ENCODE peak calls at places on chromosomes 11 and 22, in seven cellular contexts. One of them, this sample, is unnamed.

GRCh38 chr22:25645964-25646363 is 81.5 kb downstream of the GRK3 start:
- DNase-seq in GM23338: no peak
- DNase-seq in pancreas: no peak
- DNase-seq in A549: no peak
- DNase-seq in PC-3: peak; percentile 31
- DNase-seq in tibial artery: no peak
- DNase-seq in cardiac muscle cell: no peak
- DNase-seq in this sample: peak; percentile 58

GRCh38 chr22:44413211-44413610 is 84.8 kb downstream of the RTL6 start:
- DNase-seq in pancreas: no peak
- DNase-seq in A549: no peak
- DNase-seq in cardiac muscle cell: no peak
- DNase-seq in GM23338: no peak
- DNase-seq in tibial artery: peak; percentile 9
- DNase-seq in PC-3: no peak
- DNase-seq in this sample: no peak

GRCh38 chr11:10305262-10305963 is 540 bp downstream of the ADM start:
- DNase-seq in PC-3: peak; percentile 36
- DNase-seq in tibial artery: peak; percentile 73
- DNase-seq in GM23338: peak; percentile 51
- DNase-seq in pancreas: no peak
- DNase-seq in A549: peak; percentile 52
- DNase-seq in cardiac muscle cell: peak; percentile 51
- DNase-seq in this sample: peak; percentile 56

GRCh38 chr11:109785714-109786113 is 307.5 kb upstream of the ZC3H12C start:
- DNase-seq in PC-3: peak; percentile 24
- DNase-seq in cardiac muscle cell: peak; percentile 12
- DNase-seq in tibial artery: no peak
- DNase-seq in A549: no peak
- DNase-seq in pancreas: no peak
- DNase-seq in GM23338: no peak
- DNase-seq in this sample: no peak

GRCh38 chr22:37244922-37245722 is 1.1 kb upstream of the RAC2 start:
- DNase-seq in GM23338: no peak
- DNase-seq in PC-3: no peak
- DNase-seq in pancreas: no peak
- DNase-seq in tibial artery: no peak
- DNase-seq in cardiac muscle cell: no peak
- DNase-seq in A549: no peak
- DNase-seq in this sample: no peak

GRCh38 chr11:115078461-115079438 is 400.4 kb downstream of the NXPE2 start:
- DNase-seq in pancreas: no peak
- DNase-seq in PC-3: no peak
- DNase-seq in tibial artery: no peak
- DNase-seq in GM23338: no peak
- DNase-seq in A549: no peak
- DNase-seq in cardiac muscle cell: no peak
- DNase-seq in this sample: no peak

GRCh38 chr11:11499300-11499699 is 122.5 kb downstream of the GALNT18 start:
- DNase-seq in tibial artery: no peak
- DNase-seq in A549: no peak
- DNase-seq in PC-3: no peak
- DNase-seq in GM23338: no peak
- DNase-seq in pancreas: no peak
- DNase-seq in cardiac muscle cell: no peak
- DNase-seq in this sample: no peak

GRCh38 chr22:28882545-28882877 is 861 bp upstream of the ZNRF3 start:
- DNase-seq in A549: no peak
- DNase-seq in PC-3: no peak
- DNase-seq in tibial artery: no peak
- DNase-seq in pancreas: no peak
- DNase-seq in GM23338: peak; percentile 28
- DNase-seq in cardiac muscle cell: peak; percentile 59
- DNase-seq in this sample: no peak

GRCh38 chr11:103326070-103326794 is 217.0 kb downstream of the DYNC2H1 start:
- DNase-seq in A549: peak; percentile 63
- DNase-seq in pancreas: peak; percentile 42
- DNase-seq in tibial artery: peak; percentile 62
- DNase-seq in cardiac muscle cell: peak; percentile 89
- DNase-seq in PC-3: peak; percentile 92
- DNase-seq in GM23338: peak; percentile 89
- DNase-seq in this sample: peak; percentile 51

GRCh38 chr22:24474221-24474620 is 20.9 kb upstream of the UPB1 start:
- DNase-seq in tibial artery: no peak
- DNase-seq in cardiac muscle cell: peak; percentile 88
- DNase-seq in GM23338: no peak
- DNase-seq in PC-3: peak; percentile 84
- DNase-seq in pancreas: no peak
- DNase-seq in A549: peak; percentile 36
- DNase-seq in this sample: peak; percentile 66

GRCh38 chr11:9489366-9489765 is 28.6 kb downstream of the ZNF143 start:
- DNase-seq in A549: no peak
- DNase-seq in cardiac muscle cell: peak; percentile 25
- DNase-seq in PC-3: peak; percentile 36
- DNase-seq in GM23338: no peak
- DNase-seq in pancreas: no peak
- DNase-seq in tibial artery: no peak
- DNase-seq in this sample: peak; percentile 5

GRCh38 chr11:11381471-11382100 is 28.5 kb upstream of the CSNK2A3 start:
- DNase-seq in pancreas: no peak
- DNase-seq in cardiac muscle cell: no peak
- DNase-seq in tibial artery: no peak
- DNase-seq in GM23338: no peak
- DNase-seq in PC-3: no peak
- DNase-seq in A549: no peak
- DNase-seq in this sample: no peak

GRCh38 chr11:33970984-33971466 is 79.1 kb upstream of the LMO2 start:
- DNase-seq in pancreas: peak; percentile 38
- DNase-seq in tibial artery: no peak
- DNase-seq in cardiac muscle cell: peak; percentile 77
- DNase-seq in GM23338: peak; percentile 81
- DNase-seq in PC-3: peak; percentile 69
- DNase-seq in A549: peak; percentile 66
- DNase-seq in this sample: peak; percentile 42

GRCh38 chr11:1174441-1175370 is 17.0 kb downstream of the MUC5AC start:
- DNase-seq in PC-3: no peak
- DNase-seq in pancreas: no peak
- DNase-seq in tibial artery: no peak
- DNase-seq in GM23338: no peak
- DNase-seq in cardiac muscle cell: no peak
- DNase-seq in A549: no peak
- DNase-seq in this sample: no peak

GRCh38 chr11:75474878-75475766 is 42.1 kb upstream of the KLHL35 start:
- DNase-seq in cardiac muscle cell: peak; percentile 85
- DNase-seq in tibial artery: no peak
- DNase-seq in A549: peak; percentile 32
- DNase-seq in GM23338: peak; percentile 95
- DNase-seq in PC-3: no peak
- DNase-seq in pancreas: no peak
- DNase-seq in this sample: no peak

GRCh38 chr11:66068923-66069714 is 953 bp upstream of the PACS1 start:
- DNase-seq in A549: peak; percentile 81
- DNase-seq in cardiac muscle cell: peak; percentile 70
- DNase-seq in pancreas: peak; percentile 59
- DNase-seq in GM23338: peak; percentile 92
- DNase-seq in PC-3: peak; percentile 31
- DNase-seq in tibial artery: peak; percentile 86
- DNase-seq in this sample: peak; percentile 53

GRCh38 chr11:17021550-17021949 is 7.3 kb upstream of the PLEKHA7 start:
- DNase-seq in pancreas: no peak
- DNase-seq in GM23338: peak; percentile 65
- DNase-seq in cardiac muscle cell: no peak
- DNase-seq in PC-3: no peak
- DNase-seq in tibial artery: no peak
- DNase-seq in A549: no peak
- DNase-seq in this sample: no peak

GRCh38 chr22:28394711-28395110 is 284.9 kb downstream of the TTC28 start:
- DNase-seq in pancreas: no peak
- DNase-seq in GM23338: no peak
- DNase-seq in A549: no peak
- DNase-seq in PC-3: no peak
- DNase-seq in tibial artery: no peak
- DNase-seq in cardiac muscle cell: no peak
- DNase-seq in this sample: no peak

GRCh38 chr22:33492210-33492651 is 428.0 kb downstream of the LARGE1 start:
- DNase-seq in PC-3: no peak
- DNase-seq in A549: no peak
- DNase-seq in GM23338: peak; percentile 59
- DNase-seq in tibial artery: no peak
- DNase-seq in pancreas: no peak
- DNase-seq in cardiac muscle cell: no peak
- DNase-seq in this sample: no peak

GRCh38 chr11:131668867-131669780 is 298.7 kb downstream of the NTM start:
- DNase-seq in cardiac muscle cell: peak; percentile 48
- DNase-seq in pancreas: peak; percentile 31
- DNase-seq in PC-3: peak; percentile 54
- DNase-seq in A549: peak; percentile 42
- DNase-seq in GM23338: peak; percentile 92
- DNase-seq in tibial artery: peak; percentile 52
- DNase-seq in this sample: peak; percentile 20

GRCh38 chr22:41922940-41923594 is 3.5 kb downstream of the TNFRSF13C start:
- DNase-seq in PC-3: no peak
- DNase-seq in pancreas: no peak
- DNase-seq in A549: no peak
- DNase-seq in GM23338: no peak
- DNase-seq in cardiac muscle cell: no peak
- DNase-seq in tibial artery: no peak
- DNase-seq in this sample: no peak

GRCh38 chr22:41920271-41920976 is 5.5 kb upstream of the SHISA8 start:
- DNase-seq in tibial artery: no peak
- DNase-seq in cardiac muscle cell: no peak
- DNase-seq in pancreas: no peak
- DNase-seq in GM23338: no peak
- DNase-seq in PC-3: no peak
- DNase-seq in A549: no peak
- DNase-seq in this sample: no peak

GRCh38 chr22:41923595-41924276 is 2.9 kb downstream of the TNFRSF13C start:
- DNase-seq in cardiac muscle cell: no peak
- DNase-seq in PC-3: no peak
- DNase-seq in pancreas: no peak
- DNase-seq in GM23338: no peak
- DNase-seq in A549: no peak
- DNase-seq in tibial artery: no peak
- DNase-seq in this sample: no peak

GRCh38 chr22:41919357-41920224 is 4.7 kb upstream of the SHISA8 start:
- DNase-seq in A549: no peak
- DNase-seq in GM23338: peak; percentile 97
- DNase-seq in tibial artery: no peak
- DNase-seq in cardiac muscle cell: peak; percentile 47
- DNase-seq in PC-3: no peak
- DNase-seq in pancreas: peak; percentile 43
- DNase-seq in this sample: no peak

GRCh38 chr22:41922336-41922735 is 4.3 kb downstream of the TNFRSF13C start:
- DNase-seq in A549: no peak
- DNase-seq in tibial artery: no peak
- DNase-seq in pancreas: no peak
- DNase-seq in cardiac muscle cell: no peak
- DNase-seq in PC-3: no peak
- DNase-seq in GM23338: no peak
- DNase-seq in this sample: no peak
- H3K4me3 ChIP-seq in A549: no peak overlapping the region
- H3K4me3 ChIP-seq in tibial artery: no peak overlapping the region
- H3K4me3 ChIP-seq in pancreas: no peak overlapping the region
- H3K4me3 ChIP-seq in cardiac muscle cell: no peak overlapping the region
- H3K4me3 ChIP-seq in PC-3: no peak overlapping the region
- H3K4me3 ChIP-seq in GM23338: no peak overlapping the region
- H3K4me3 ChIP-seq in this sample: no peak overlapping the region

GRCh38 chr11:3879216-3879966 is 23.9 kb downstream of the STIM1 start:
- DNase-seq in A549: no peak
- DNase-seq in cardiac muscle cell: no peak
- DNase-seq in tibial artery: no peak
- DNase-seq in PC-3: no peak
- DNase-seq in GM23338: no peak
- DNase-seq in pancreas: no peak
- DNase-seq in this sample: no peak
- H3K4me3 ChIP-seq in A549: no peak overlapping the region
- H3K4me3 ChIP-seq in cardiac muscle cell: no peak overlapping the region
- H3K4me3 ChIP-seq in tibial artery: no peak overlapping the region
- H3K4me3 ChIP-seq in PC-3: no peak overlapping the region
- H3K4me3 ChIP-seq in GM23338: no peak overlapping the region
- H3K4me3 ChIP-seq in pancreas: no peak overlapping the region
- H3K4me3 ChIP-seq in this sample: no peak overlapping the region

DNA sequence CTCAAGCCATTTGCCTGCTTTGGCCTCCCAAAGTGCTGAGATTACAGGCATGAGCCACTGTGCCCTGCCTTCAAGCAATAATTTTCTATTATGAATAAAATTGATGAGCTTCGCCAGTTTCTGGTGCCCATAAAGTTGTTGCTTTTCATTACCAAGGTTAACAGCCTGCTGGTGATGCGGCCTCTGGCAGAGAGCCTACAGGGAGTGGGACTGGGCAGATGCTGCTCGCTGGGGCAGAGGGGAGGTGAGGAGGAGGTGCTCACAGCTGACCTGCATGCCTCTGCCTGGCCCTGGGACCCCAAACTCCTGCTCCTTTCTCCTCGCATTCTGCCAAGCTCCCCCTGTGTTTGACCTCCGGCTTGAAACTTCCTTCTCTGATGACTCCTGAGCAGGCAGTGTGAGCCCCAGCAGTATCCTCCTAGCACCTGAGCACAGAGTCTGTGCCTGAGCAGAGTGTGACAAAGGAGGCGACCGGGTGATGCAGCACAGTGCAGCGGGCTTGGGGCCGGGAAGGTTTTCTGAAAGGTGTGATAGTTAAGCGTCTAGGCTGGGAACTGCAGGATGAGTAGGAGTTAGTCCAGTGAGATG is 56.1 kb upstream of the B3GAT1 start:
- DNase-seq in A549: no peak
- DNase-seq in GM23338: no peak
- DNase-seq in cardiac muscle cell: no peak
- DNase-seq in tibial artery: no peak
- DNase-seq in PC-3: no peak
- DNase-seq in pancreas: no peak
- DNase-seq in this sample: no peak
- H3K4me3 ChIP-seq in A549: no peak overlapping the region
- H3K4me3 ChIP-seq in GM23338: no peak overlapping the region
- H3K4me3 ChIP-seq in cardiac muscle cell: no peak overlapping the region
- H3K4me3 ChIP-seq in tibial artery: no peak overlapping the region
- H3K4me3 ChIP-seq in PC-3: no peak overlapping the region
- H3K4me3 ChIP-seq in pancreas: no peak overlapping the region
- H3K4me3 ChIP-seq in this sample: no peak overlapping the region

GRCh38 chr11:48109046-48109666 is 107.5 kb upstream of the OR4B1 start:
- DNase-seq in A549: peak; percentile 65
- DNase-seq in cardiac muscle cell: peak; percentile 71
- DNase-seq in PC-3: peak; percentile 69
- DNase-seq in pancreas: no peak
- DNase-seq in tibial artery: no peak
- DNase-seq in GM23338: no peak
- DNase-seq in this sample: peak; percentile 35

GRCh38 chr11:48111941-48112340 is 104.7 kb upstream of the OR4B1 start:
- DNase-seq in tibial artery: no peak
- DNase-seq in pancreas: no peak
- DNase-seq in cardiac muscle cell: no peak
- DNase-seq in PC-3: no peak
- DNase-seq in GM23338: no peak
- DNase-seq in A549: no peak
- DNase-seq in this sample: no peak

GRCh38 chr11:48107188-48107704 is 109.4 kb upstream of the OR4B1 start:
- DNase-seq in GM23338: no peak
- DNase-seq in cardiac muscle cell: no peak
- DNase-seq in A549: no peak
- DNase-seq in pancreas: no peak
- DNase-seq in PC-3: peak; percentile 66
- DNase-seq in tibial artery: no peak
- DNase-seq in this sample: peak; percentile 57

GRCh38 chr11:48108231-48109045 is 108.2 kb upstream of the OR4B1 start:
- DNase-seq in tibial artery: no peak
- DNase-seq in PC-3: no peak
- DNase-seq in A549: no peak
- DNase-seq in GM23338: no peak
- DNase-seq in cardiac muscle cell: no peak
- DNase-seq in pancreas: no peak
- DNase-seq in this sample: no peak

GRCh38 chr11:48110509-48110766 is 106.2 kb upstream of the OR4B1 start:
- DNase-seq in A549: no peak
- DNase-seq in pancreas: no peak
- DNase-seq in GM23338: no peak
- DNase-seq in cardiac muscle cell: no peak
- DNase-seq in PC-3: no peak
- DNase-seq in tibial artery: no peak
- DNase-seq in this sample: no peak
- H3K4me3 ChIP-seq in A549: peak overlapping the region; percentile 19
- H3K4me3 ChIP-seq in pancreas: no peak overlapping the region
- H3K4me3 ChIP-seq in GM23338: no peak overlapping the region
- H3K4me3 ChIP-seq in cardiac muscle cell: no peak overlapping the region
- H3K4me3 ChIP-seq in PC-3: no peak overlapping the region
- H3K4me3 ChIP-seq in tibial artery: no peak overlapping the region
- H3K4me3 ChIP-seq in this sample: no peak overlapping the region

This sample was measured in mammary epithelial cell.